ENCODE peak calls at places on chromosomes 2 and 18, in eight cellular contexts. N, G, O, C, Y, U, Z and V are unnamed samples.

GRCh38 chr2:172200495-172201085 is 97.9 kb upstream of the DLX2 start:
- DNase-seq in N (no peak), G (no peak), O (no peak), C (no peak), Y (peak; percentile 46), U (no peak), Z (no peak), V (no peak)

GRCh38 chr18:54023471-54023870 is 201.0 kb downstream of the MBD2 start:
- DNase-seq in N (no peak), G (no peak), O (no peak), C (no peak), Y (peak; percentile 17), U (no peak), Z (peak; percentile 4), V (no peak)

GRCh38 chr2:63698825-63699548 is 110.2 kb downstream of the MDH1 start:
- DNase-seq in N (peak; percentile 52), G (no peak), O (no peak), C (peak; percentile 62), Y (peak; percentile 93), U (peak; percentile 89), Z (no peak), V (no peak)

GRCh38 chr18:44737623-44738022 is 56.9 kb downstream of the SETBP1 start:
- DNase-seq in N (no peak), G (no peak), O (no peak), C (peak; percentile 64), Y (no peak), U (peak; percentile 78), Z (no peak), V (no peak)

GRCh38 chr2:122261923-122262322 is 506.5 kb downstream of the TSN start:
- DNase-seq in N (no peak), G (no peak), O (no peak), C (no peak), Y (no peak), U (no peak), Z (no peak), V (no peak)

GRCh38 chr2:120761164-120761861 is 25.6 kb downstream of the GLI2 start:
- DNase-seq in N (no peak), G (no peak), O (no peak), C (no peak), Y (no peak), U (no peak), Z (no peak), V (no peak)

GRCh38 chr2:177002983-177003382 is 209.6 kb upstream of the HNRNPA3 start:
- DNase-seq in N (no peak), G (no peak), O (no peak), C (no peak), Y (no peak), U (no peak), Z (no peak), V (no peak)

GRCh38 chr2:239919779-239920545 is 105.2 kb downstream of the NDUFA10 start:
- DNase-seq in N (no peak), G (no peak), O (no peak), C (peak; percentile 74), Y (no peak), U (peak; percentile 53), Z (no peak), V (no peak)

GRCh38 chr2:197847666-197848401 is 43.4 kb downstream of the PLCL1 start:
- DNase-seq in N (no peak), G (no peak), O (no peak), C (no peak), Y (no peak), U (no peak), Z (no peak), V (no peak)

GRCh38 chr2:118774458-118775133 is 72.9 kb downstream of the EN1 start:
- DNase-seq in N (no peak), G (no peak), O (no peak), C (peak; percentile 77), Y (no peak), U (no peak), Z (no peak), V (no peak)

GRCh38 chr18:49399003-49399402 is 61.4 kb downstream of the DYM start:
- DNase-seq in N (no peak), G (peak; percentile 56), O (no peak), C (no peak), Y (peak; percentile 4), U (no peak), Z (no peak), V (no peak)

GRCh38 chr2:238235331-238235732 is 4.5 kb downstream of the HES6 start:
- DNase-seq in N (no peak), G (peak; percentile 37), O (no peak), C (no peak), Y (peak; percentile 57), U (no peak), Z (no peak), V (no peak)

GRCh38 chr2:218645126-218645525 is 14.3 kb downstream of the ZNF142 start:
- DNase-seq in N (no peak), G (no peak), O (no peak), C (no peak), Y (no peak), U (no peak), Z (no peak), V (no peak)

GRCh38 chr2:154013514-154013913 is 141.8 kb downstream of the GALNT13 start:
- DNase-seq in N (no peak), G (no peak), O (no peak), C (no peak), Y (no peak), U (no peak), Z (no peak), V (no peak)

GRCh38 chr2:191321861-191322662 is 76.9 kb downstream of the MYO1B start:
- DNase-seq in N (peak; percentile 57), G (no peak), O (no peak), C (no peak), Y (peak; percentile 61), U (no peak), Z (no peak), V (peak; percentile 10)

GRCh38 chr2:234425923-234426603 is 70.8 kb downstream of the ARL4C start:
- DNase-seq in N (peak; percentile 83), G (peak; percentile 67), O (peak; percentile 91), C (peak; percentile 70), Y (no peak), U (no peak), Z (peak; percentile 37), V (no peak)

GRCh38 chr2:219459460-219460311 is 25.0 kb downstream of the SPEG start:
- DNase-seq in N (peak; percentile 50), G (no peak), O (peak; percentile 13), C (peak; percentile 86), Y (peak; percentile 75), U (peak; percentile 70), Z (no peak), V (no peak)

GRCh38 chr18:24397131-24397693 is 412 bp downstream of the OSBPL1A start:
- DNase-seq in N (peak; percentile 16), G (peak; percentile 78), O (no peak), C (peak; percentile 65), Y (peak; percentile 91), U (peak; percentile 76), Z (no peak), V (peak; percentile 57)

GRCh38 chr2:33058716-33059451 is 112.1 kb downstream of the LTBP1 start:
- DNase-seq in N (no peak), G (no peak), O (no peak), C (no peak), Y (no peak), U (no peak), Z (no peak), V (no peak)

GRCh38 chr2:85635636-85636035 is 19.6 kb downstream of the USP39 start:
- DNase-seq in N (no peak), G (no peak), O (no peak), C (no peak), Y (no peak), U (no peak), Z (no peak), V (no peak)

DNA sequence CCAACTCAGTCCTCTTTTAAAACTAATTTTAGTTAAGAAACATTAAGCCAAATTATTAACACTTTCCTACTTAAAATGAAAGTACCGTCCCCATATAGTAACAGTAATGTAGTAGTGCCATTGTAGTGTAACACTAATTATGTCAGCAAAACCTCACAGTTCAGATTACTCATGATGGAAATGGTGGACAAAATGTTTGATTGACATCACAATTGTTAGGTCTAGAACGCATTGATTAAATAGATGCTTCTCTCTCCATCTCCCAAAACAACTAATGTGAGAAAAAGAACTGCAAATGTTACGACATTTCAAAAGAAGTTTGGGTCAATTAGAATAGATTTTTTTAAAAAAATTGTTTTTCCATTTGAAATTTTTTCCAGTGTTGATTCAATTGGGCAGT is 1.2 kb upstream of the ATF2 start:
- DNase-seq in N (no peak), G (no peak), O (no peak), C (no peak), Y (no peak), U (no peak), Z (no peak), V (no peak)
- H3K27ac ChIP-seq in N (peak overlapping the region; percentile 58), G (peak overlapping the region; percentile 78), O (peak overlapping the region; percentile 96), C (no peak overlapping the region), Y (no peak overlapping the region), U (no peak overlapping the region), Z (no peak overlapping the region), V (no peak overlapping the region)

DNA sequence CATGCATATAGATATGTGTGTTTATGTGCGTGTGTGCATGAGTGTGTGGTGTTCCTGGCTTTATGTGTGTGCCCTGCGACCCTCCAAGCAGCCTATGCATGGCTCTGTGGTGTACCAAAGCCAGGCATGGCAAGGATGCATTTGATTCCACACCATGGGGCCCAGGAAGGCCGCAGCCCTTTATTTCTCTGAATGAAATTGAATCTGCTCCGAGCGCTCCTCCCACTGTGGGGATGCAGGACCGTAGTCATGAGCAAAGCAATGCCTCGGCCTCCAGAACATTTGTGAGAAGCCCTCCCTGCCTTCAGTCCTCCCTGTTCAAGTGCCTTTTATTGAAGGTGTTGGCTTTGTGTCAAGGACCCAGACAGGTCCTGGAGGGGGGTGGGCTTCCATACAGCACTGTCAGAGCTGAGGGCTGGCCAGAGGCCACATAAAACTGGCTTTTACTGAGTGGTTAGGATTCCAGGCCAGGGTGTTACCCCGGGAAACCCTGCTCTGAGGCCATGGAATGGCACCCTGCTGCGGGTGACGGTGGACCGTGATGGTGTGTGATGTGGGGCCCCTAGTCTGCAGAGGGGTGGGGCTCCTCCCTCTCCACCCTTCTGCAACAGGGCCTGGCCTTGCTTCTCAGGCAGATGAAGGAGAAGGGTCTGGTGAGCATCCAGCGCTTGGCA is 41.5 kb downstream of the TOGARAM2 start:
- DNase-seq in N (peak; percentile 39), G (no peak), O (no peak), C (no peak), Y (no peak), U (no peak), Z (no peak), V (no peak)
- H3K27ac ChIP-seq in N (no peak overlapping the region), G (no peak overlapping the region), O (no peak overlapping the region), C (no peak overlapping the region), Y (no peak overlapping the region), U (no peak overlapping the region), Z (no peak overlapping the region), V (no peak overlapping the region)

GRCh38 chr2:47295981-47296350 is 107.0 kb upstream of the MSH2 start:
- DNase-seq in N (no peak), G (no peak), O (no peak), C (no peak), Y (no peak), U (no peak), Z (no peak), V (no peak)
- H3K27ac ChIP-seq in N (no peak overlapping the region), G (peak overlapping the region; percentile 53), O (no peak overlapping the region), C (no peak overlapping the region), Y (peak overlapping the region; percentile 76), U (no peak overlapping the region), Z (no peak overlapping the region), V (peak overlapping the region; percentile 58)

DNA sequence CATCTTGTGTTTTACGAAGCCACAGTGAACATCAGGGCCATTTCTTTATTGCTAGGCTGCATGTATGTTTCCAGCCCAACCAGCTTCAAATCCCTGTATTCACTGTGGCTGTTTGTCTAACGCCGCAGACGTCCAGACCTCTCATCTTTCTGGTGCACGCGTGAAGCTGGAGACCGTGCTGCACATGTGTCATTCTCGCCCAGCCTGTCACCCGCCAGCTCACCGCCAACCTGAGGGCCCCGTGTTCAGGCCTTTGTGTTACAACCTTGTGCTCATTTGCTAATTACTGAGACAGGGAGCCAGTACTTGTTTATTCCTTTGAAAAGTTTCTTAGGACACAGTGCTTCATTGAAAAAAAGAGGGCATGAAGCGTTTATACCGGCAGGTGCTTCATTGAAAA is 21.4 kb downstream of the SALL3 start:
- DNase-seq in N (no peak), G (no peak), O (no peak), C (no peak), Y (no peak), U (no peak), Z (no peak), V (no peak)
- H3K27ac ChIP-seq in N (no peak overlapping the region), G (no peak overlapping the region), O (no peak overlapping the region), C (no peak overlapping the region), Y (no peak overlapping the region), U (no peak overlapping the region), Z (no peak overlapping the region), V (no peak overlapping the region)